ENCODE peak calls at places on chromosome 4, in five cellular contexts. J is A549; I is WTC11; Q is HT1080; A is activated gamma-delta T cell treated with anti-CD3 and anti-CD28 coated beads, Interleukin-2, amount 50 U/mL, for 16 hours. P is an unnamed sample.

GRCh38 chr4:184310171-184310567 is 92.5 kb upstream of the ENPP6 start:
- DNase-seq in J (peak), I (peak), Q (peak), A (peak), P (peak)

GRCh38 chr4:138226351-138226750 is 15.8 kb downstream of the SLC7A11 start:
- DNase-seq in J (no peak), I (no peak), Q (no peak), A (no peak), P (no peak)

GRCh38 chr4:130563185-130563890 is 1467.4 kb downstream of the C4orf33 start:
- DNase-seq in J (peak), I (peak), Q (peak), A (no peak), P (peak)

GRCh38 chr4:73170518-73171198 is 87.9 kb downstream of the ANKRD17 start:
- DNase-seq in J (no peak), I (no peak), Q (no peak), A (no peak), P (no peak)

GRCh38 chr4:122259849-122260248 is 107.7 kb downstream of the BLTP1 start:
- DNase-seq in J (no peak), I (no peak), Q (no peak), A (no peak), P (no peak)

GRCh38 chr4:179530953-179531352 is 2088.7 kb upstream of the AGA start:
- DNase-seq in J (no peak), I (no peak), Q (no peak), A (no peak), P (no peak)

GRCh38 chr4:145843148-145843547 is 95.5 kb downstream of the ZNF827 start:
- DNase-seq in J (no peak), I (no peak), Q (peak), A (no peak), P (no peak)

GRCh38 chr4:105996845-105997244 is 101.6 kb downstream of the NPNT start:
- DNase-seq in J (no peak), I (no peak), Q (peak), A (no peak), P (no peak)

GRCh38 chr4:183402771-183403170 is 41.7 kb upstream of the CDKN2AIP start:
- DNase-seq in J (no peak), I (no peak), Q (peak), A (no peak), P (no peak)

GRCh38 chr4:54098375-54098774 is 1.6 kb upstream of the GSX2 start:
- DNase-seq in J (no peak), I (no peak), Q (no peak), A (no peak), P (no peak)